ENCODE peak calls at places on chromosomes 12 and 14, in four cellular contexts. M is DMS 273 treated with DMSO at 0.1 percent for 48 hours; N is activated B cell treated with CpG ODN at 0.5 μM for 24 hours; O is effector CD8-positive, alpha-beta T cell. H is an unnamed sample.

GRCh38 chr12:109987615-109988014 is 8.6 kb downstream of the GIT2 start:
- DNase-seq in M (no peak), N (no peak), O (no peak), H (no peak)

GRCh38 chr12:47021298-47021697 is 58.1 kb upstream of the PCED1B start:
- DNase-seq in M (peak), N (no peak), O (no peak), H (no peak)

GRCh38 chr12:117243488-117243887 is 53.2 kb upstream of the FBXO21 start:
- DNase-seq in M (no peak), N (no peak), O (no peak), H (no peak)

GRCh38 chr14:53365516-53366130 is 212.5 kb upstream of the DDHD1 start:
- DNase-seq in M (no peak), N (no peak), O (no peak), H (no peak)

GRCh38 chr14:68667313-68667791 is 125.5 kb downstream of the ZFP36L1 start:
- DNase-seq in M (no peak), N (no peak), O (no peak), H (peak)

GRCh38 chr14:105153739-105154475 is 14.7 kb downstream of the JAG2 start:
- DNase-seq in M (no peak), N (no peak), O (no peak), H (no peak)

GRCh38 chr12:52249041-52249461 is 16.0 kb downstream of the KRT7 start:
- DNase-seq in M (no peak), N (no peak), O (no peak), H (no peak)

GRCh38 chr12:27193854-27194544 is 50.1 kb upstream of the STK38L start:
- DNase-seq in M (no peak), N (no peak), O (no peak), H (no peak)

GRCh38 chr12:54363610-54364009 is 676 bp downstream of the GPR84 start:
- DNase-seq in M (no peak), N (no peak), O (no peak), H (no peak)

GRCh38 chr14:79601579-79601978 is 609.7 kb downstream of the DIO2 start:
- DNase-seq in M (no peak), N (no peak), O (no peak), H (no peak)

GRCh38 chr12:26921886-26922285 is 15.9 kb downstream of the INTS13 start:
- DNase-seq in M (no peak), N (no peak), O (no peak), H (no peak)

GRCh38 chr14:86797075-86797351 is 1196.0 kb downstream of the GALC start:
- DNase-seq in M (no peak), N (no peak), O (no peak), H (no peak)